ENCODE peak calls at places on chromosomes 6 and 20, in nine cellular contexts. I, Y, T, C, X, N, W, R and U are unnamed samples.
A peak's percentile ranks its signal among the peaks of the same experiment; 100 is the strongest.

GRCh38 chr20:51512645-51513044 is 29.9 kb downstream of the NFATC2 start:
- DNase-seq in I (no peak), Y (no peak), T (no peak), C (no peak), X (no peak), N (no peak), W (no peak), R (no peak), U (no peak)

GRCh38 chr6:130503146-130503545 is 137.3 kb downstream of the TMEM200A start:
- DNase-seq in I (no peak), Y (peak; percentile 53), T (no peak), C (peak; percentile 39), X (peak; percentile 47), N (no peak), W (peak; percentile 70), R (no peak), U (no peak)

GRCh38 chr6:42013134-42013516 is 37.2 kb upstream of the TAF8 start:
- DNase-seq in I (no peak), Y (peak; percentile 57), T (no peak), C (no peak), X (no peak), N (no peak), W (peak; percentile 79), R (no peak), U (no peak)

GRCh38 chr6:133093957-133094356 is 147.2 kb upstream of the EYA4 start:
- DNase-seq in I (no peak), Y (peak; percentile 56), T (no peak), C (no peak), X (no peak), N (no peak), W (no peak), R (no peak), U (no peak)

GRCh38 chr6:155448823-155449789 is 6.5 kb downstream of the NOX3 start:
- DNase-seq in I (no peak), Y (no peak), T (no peak), C (peak; percentile 21), X (no peak), N (peak; percentile 58), W (peak; percentile 23), R (no peak), U (no peak)

GRCh38 chr20:42308980-42309524 is 690.9 kb upstream of the CHD6 start:
- DNase-seq in I (no peak), Y (no peak), T (no peak), C (no peak), X (no peak), N (no peak), W (no peak), R (no peak), U (no peak)

GRCh38 chr6:35140991-35141720 is at the start of gene TCP11:
- DNase-seq in I (peak; percentile 26), Y (no peak), T (peak; percentile 62), C (no peak), X (no peak), N (peak; percentile 71), W (no peak), R (peak; percentile 54), U (peak; percentile 50)

GRCh38 chr20:20130399-20130798 is 78.1 kb downstream of the CFAP61 start:
- DNase-seq in I (no peak), Y (peak; percentile 42), T (no peak), C (peak; percentile 52), X (no peak), N (no peak), W (no peak), R (no peak), U (no peak)

GRCh38 chr6:34248198-34248726 is 544 bp downstream of the SMIM29 start:
- DNase-seq in I (peak; percentile 65), Y (peak; percentile 21), T (peak; percentile 88), C (no peak), X (peak; percentile 61), N (peak; percentile 79), W (no peak), R (peak; percentile 59), U (peak; percentile 77)

GRCh38 chr20:50052952-50053789 is 59.8 kb downstream of the UBE2V1 start:
- DNase-seq in I (no peak), Y (no peak), T (no peak), C (no peak), X (no peak), N (peak; percentile 37), W (no peak), R (no peak), U (no peak)

GRCh38 chr20:41248371-41249024 is 69.0 kb downstream of the ZHX3 start:
- DNase-seq in I (no peak), Y (no peak), T (no peak), C (no peak), X (peak; percentile 61), N (peak; percentile 25), W (peak; percentile 43), R (no peak), U (no peak)

GRCh38 chr20:19256085-19256484 is 43.6 kb downstream of the SLC24A3 start:
- DNase-seq in I (peak; percentile 25), Y (peak; percentile 11), T (no peak), C (no peak), X (no peak), N (no peak), W (no peak), R (no peak), U (no peak)

GRCh38 chr20:63117151-63117550 is 98.8 kb downstream of the YTHDF1 start:
- DNase-seq in I (no peak), Y (no peak), T (peak; percentile 18), C (no peak), X (no peak), N (no peak), W (no peak), R (no peak), U (no peak)

GRCh38 chr6:155080876-155081845 is 86.0 kb downstream of the TIAM2 start:
- DNase-seq in I (no peak), Y (no peak), T (no peak), C (no peak), X (no peak), N (no peak), W (peak; percentile 97), R (no peak), U (no peak)

GRCh38 chr6:35014786-35015185 is 125.7 kb downstream of the ANKS1A start:
- DNase-seq in I (no peak), Y (peak; percentile 80), T (no peak), C (peak; percentile 37), X (no peak), N (no peak), W (peak; percentile 24), R (no peak), U (no peak)

GRCh38 chr20:3239867-3240775 is 1.1 kb upstream of the SLC4A11 start:
- DNase-seq in I (no peak), Y (peak; percentile 57), T (no peak), C (no peak), X (no peak), N (no peak), W (peak; percentile 23), R (no peak), U (no peak)

DNA sequence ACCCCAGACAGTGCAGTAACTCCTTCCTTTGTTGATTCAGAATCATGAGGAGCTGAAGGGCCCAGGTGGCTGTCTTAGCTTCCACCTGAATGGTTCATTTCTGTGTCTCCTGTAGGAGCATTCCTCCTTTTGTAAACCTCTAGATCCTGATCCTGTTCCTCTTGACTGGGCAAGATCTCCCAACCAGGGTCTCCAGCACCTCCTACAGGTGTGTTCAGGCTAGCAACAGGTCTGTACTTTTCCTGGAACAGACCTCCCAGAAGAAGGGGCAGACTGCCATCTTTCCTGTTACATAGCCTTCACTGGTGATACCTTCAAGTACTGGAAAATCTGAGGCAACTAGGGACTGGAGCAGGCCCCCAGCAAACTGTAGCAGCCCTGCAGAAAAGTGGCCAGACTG is 35.2 kb downstream of the HLA-B start:
- DNase-seq in I (peak; percentile 20), Y (no peak), T (no peak), C (no peak), X (no peak), N (no peak), W (no peak), R (no peak), U (no peak)
- TF ChIP-seq CTCF in I (no peak), Y (no peak), T (no peak), C (no peak), X (no peak), N (no peak), W (no peak), R (no peak), U (no peak)

DNA sequence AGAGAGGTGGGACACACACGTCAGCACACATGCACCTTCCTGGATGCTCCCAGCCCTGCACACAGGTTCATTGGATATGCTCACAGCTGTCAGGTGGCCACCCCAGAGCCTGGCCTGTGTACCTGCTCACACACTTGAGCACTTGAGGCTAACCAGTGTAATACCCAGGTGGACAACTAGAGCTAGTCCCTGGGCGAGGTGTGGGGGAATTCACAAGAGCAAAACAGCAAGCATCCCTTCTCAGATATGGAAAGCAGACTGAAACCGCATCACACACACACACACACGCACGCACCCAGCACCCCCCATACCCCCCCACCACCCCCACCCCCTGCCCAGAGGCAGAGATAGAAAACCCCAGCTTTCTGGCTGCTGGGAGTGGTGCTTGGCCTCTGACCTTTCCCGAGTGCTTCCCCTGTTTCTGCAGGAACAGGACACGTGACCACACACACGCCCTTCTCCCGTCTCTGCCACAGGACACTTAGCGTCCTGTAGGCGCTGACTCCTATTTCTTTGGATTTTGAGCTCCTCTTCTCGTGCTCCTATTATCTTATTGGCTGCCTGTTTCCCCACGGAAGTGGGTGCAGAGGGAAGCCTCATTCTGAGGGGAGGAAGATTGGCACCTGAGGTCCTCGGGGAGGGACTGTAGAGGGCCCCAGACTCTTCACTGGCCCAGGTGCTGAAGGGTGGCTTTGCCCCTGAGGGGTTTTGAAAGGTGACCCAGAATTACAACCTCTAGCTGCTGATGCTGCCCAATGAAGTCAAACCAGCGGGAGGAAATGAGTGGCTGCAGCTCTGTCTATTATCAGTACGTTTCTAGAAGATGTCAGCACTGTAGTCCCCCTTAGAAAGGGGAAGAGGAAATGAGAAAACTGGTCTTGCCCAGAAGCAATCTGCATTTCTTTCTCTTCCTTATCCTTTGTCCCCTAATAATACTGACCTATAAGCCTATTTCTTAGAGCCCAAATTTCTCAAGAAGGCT is 65.8 kb downstream of the SYTL3 start:
- DNase-seq in I (no peak), Y (no peak), T (peak; percentile 67), C (no peak), X (no peak), N (no peak), W (no peak), R (no peak), U (peak; percentile 80)
- H3K4me1 ChIP-seq in I (peaks cover 8% of the 10 kb centered on the region), Y (peaks cover 10% of the 10 kb centered on the region), T (peaks cover 9% of the 10 kb centered on the region), C (no peaks in the 10 kb centered on the region), X (no peaks in the 10 kb centered on the region), N (peaks cover 9% of the 10 kb centered on the region), W (peaks cover 2% of the 10 kb centered on the region), R (peaks cover 36% of the 10 kb centered on the region), U (no peaks in the 10 kb centered on the region)

DNA sequence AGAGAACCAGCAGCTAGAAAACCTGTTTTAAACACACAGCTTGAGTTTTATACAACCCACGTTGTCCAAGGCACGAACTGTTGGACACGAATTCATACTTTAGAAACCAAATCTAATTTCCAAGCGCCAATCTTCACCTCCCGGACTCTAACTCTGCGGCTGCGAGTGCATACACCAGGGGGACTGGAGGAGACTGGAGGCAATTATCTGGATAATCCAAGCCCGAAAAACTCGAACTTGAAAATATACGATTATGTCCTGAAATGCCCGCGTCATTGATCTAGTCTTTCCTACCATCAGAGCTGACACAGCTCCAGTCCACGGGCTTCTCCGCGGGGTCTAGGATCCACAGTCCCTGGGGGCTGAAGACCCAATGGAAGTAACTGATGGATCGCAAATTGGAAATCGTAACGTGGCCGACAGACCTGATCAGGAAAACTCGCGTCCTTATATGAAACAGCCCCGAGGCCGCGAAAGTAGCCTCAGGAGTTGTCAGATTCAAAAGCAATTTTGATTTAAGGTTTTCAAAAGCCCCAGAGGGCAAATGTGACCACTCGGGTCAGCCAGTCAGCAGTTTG is 809 bp upstream of the HEY2 start:
- DNase-seq in I (no peak), Y (peak; percentile 29), T (no peak), C (peak; percentile 49), X (peak; percentile 31), N (no peak), W (peak; percentile 20), R (no peak), U (peak; percentile 21)
- TF ChIP-seq CTCF in I (no peak), Y (no peak), T (no peak), C (no peak), X (no peak), N (no peak), W (peak; percentile 13), R (no peak), U (no peak)

GRCh38 chr20:25054133-25054820 is 3.7 kb downstream of the ACSS1 start:
- DNase-seq in I (peak; percentile 50), Y (no peak), T (no peak), C (no peak), X (no peak), N (no peak), W (no peak), R (no peak), U (no peak)
- H3K4me1 ChIP-seq in I (peaks cover 86% of the 10 kb centered on the region), Y (peaks cover 17% of the 10 kb centered on the region), T (peaks cover 37% of the 10 kb centered on the region), C (peaks cover 13% of the 10 kb centered on the region), X (peaks cover 77% of the 10 kb centered on the region), N (peaks cover 75% of the 10 kb centered on the region), W (peaks cover 11% of the 10 kb centered on the region), R (peaks cover 50% of the 10 kb centered on the region), U (peaks cover 13% of the 10 kb centered on the region)